ENCODE peak calls at places on chromosome 1, in seven cellular contexts. One of them, this sample, is unnamed.

GRCh38 chr1:204520834-204521709 is 4.9 kb downstream of the MDM4 start:
- DNase-seq in AG20443: peak; percentile 16
- DNase-seq in kidney tubule cell: peak; percentile 87
- DNase-seq in lung microvascular endothelial cell: no peak
- DNase-seq in B cell: peak; percentile 89
- DNase-seq in activated T-cell treated with anti-CD3 and anti-CD28 coated beads for 24 hours: peak; percentile 46
- DNase-seq in T-helper 2 cell: no peak
- DNase-seq in this sample: no peak

GRCh38 chr1:37845781-37846180 is 13.6 kb downstream of the MTF1 start:
- DNase-seq in AG20443: no peak
- DNase-seq in kidney tubule cell: no peak
- DNase-seq in lung microvascular endothelial cell: no peak
- DNase-seq in B cell: no peak
- DNase-seq in activated T-cell treated with anti-CD3 and anti-CD28 coated beads for 24 hours: no peak
- DNase-seq in T-helper 2 cell: no peak
- DNase-seq in this sample: no peak

GRCh38 chr1:11374079-11374747 is 101.2 kb downstream of the UBIAD1 start:
- DNase-seq in AG20443: no peak
- DNase-seq in kidney tubule cell: no peak
- DNase-seq in lung microvascular endothelial cell: no peak
- DNase-seq in B cell: no peak
- DNase-seq in activated T-cell treated with anti-CD3 and anti-CD28 coated beads for 24 hours: no peak
- DNase-seq in T-helper 2 cell: no peak
- DNase-seq in this sample: no peak

GRCh38 chr1:212752256-212752933 is 39.2 kb downstream of the NSL1 start:
- DNase-seq in AG20443: peak; percentile 38
- DNase-seq in kidney tubule cell: peak; percentile 4
- DNase-seq in lung microvascular endothelial cell: peak; percentile 33
- DNase-seq in B cell: no peak
- DNase-seq in activated T-cell treated with anti-CD3 and anti-CD28 coated beads for 24 hours: no peak
- DNase-seq in T-helper 2 cell: no peak
- DNase-seq in this sample: peak; percentile 11

GRCh38 chr1:164753521-164754077 is 194.6 kb downstream of the PBX1 start:
- DNase-seq in AG20443: peak; percentile 30
- DNase-seq in kidney tubule cell: no peak
- DNase-seq in lung microvascular endothelial cell: no peak
- DNase-seq in B cell: no peak
- DNase-seq in activated T-cell treated with anti-CD3 and anti-CD28 coated beads for 24 hours: no peak
- DNase-seq in T-helper 2 cell: no peak
- DNase-seq in this sample: no peak

GRCh38 chr1:2032737-2033136 is 13.6 kb downstream of the GABRD start:
- DNase-seq in AG20443: no peak
- DNase-seq in kidney tubule cell: no peak
- DNase-seq in lung microvascular endothelial cell: no peak
- DNase-seq in B cell: no peak
- DNase-seq in activated T-cell treated with anti-CD3 and anti-CD28 coated beads for 24 hours: no peak
- DNase-seq in T-helper 2 cell: no peak
- DNase-seq in this sample: no peak

GRCh38 chr1:160284220-160284781 is 632 bp downstream of the PEX19 start:
- DNase-seq in AG20443: peak; percentile 74
- DNase-seq in kidney tubule cell: peak; percentile 59
- DNase-seq in lung microvascular endothelial cell: peak; percentile 54
- DNase-seq in B cell: no peak
- DNase-seq in activated T-cell treated with anti-CD3 and anti-CD28 coated beads for 24 hours: no peak
- DNase-seq in T-helper 2 cell: no peak
- DNase-seq in this sample: no peak

GRCh38 chr1:38735651-38736161 is 123.9 kb downstream of the RRAGC start:
- DNase-seq in AG20443: no peak
- DNase-seq in kidney tubule cell: peak; percentile 75
- DNase-seq in lung microvascular endothelial cell: no peak
- DNase-seq in B cell: no peak
- DNase-seq in activated T-cell treated with anti-CD3 and anti-CD28 coated beads for 24 hours: no peak
- DNase-seq in T-helper 2 cell: no peak
- DNase-seq in this sample: peak; percentile 31

GRCh38 chr1:4395676-4396075 is 258.7 kb upstream of the AJAP1 start:
- DNase-seq in AG20443: no peak
- DNase-seq in kidney tubule cell: peak; percentile 88
- DNase-seq in lung microvascular endothelial cell: no peak
- DNase-seq in B cell: no peak
- DNase-seq in activated T-cell treated with anti-CD3 and anti-CD28 coated beads for 24 hours: no peak
- DNase-seq in T-helper 2 cell: no peak
- DNase-seq in this sample: no peak

GRCh38 chr1:170162385-170163226 is 16.8 kb downstream of the NTMT2 start:
- DNase-seq in AG20443: peak; percentile 91
- DNase-seq in kidney tubule cell: peak; percentile 82
- DNase-seq in lung microvascular endothelial cell: no peak
- DNase-seq in B cell: no peak
- DNase-seq in activated T-cell treated with anti-CD3 and anti-CD28 coated beads for 24 hours: no peak
- DNase-seq in T-helper 2 cell: no peak
- DNase-seq in this sample: peak; percentile 92

GRCh38 chr1:28811766-28812668 is at the start of gene OPRD1:
- DNase-seq in AG20443: no peak
- DNase-seq in kidney tubule cell: no peak
- DNase-seq in lung microvascular endothelial cell: peak; percentile 26
- DNase-seq in B cell: no peak
- DNase-seq in activated T-cell treated with anti-CD3 and anti-CD28 coated beads for 24 hours: no peak
- DNase-seq in T-helper 2 cell: no peak
- DNase-seq in this sample: no peak

GRCh38 chr1:67888707-67889106 is 55.4 kb upstream of the GNG12 start:
- DNase-seq in AG20443: peak; percentile 11
- DNase-seq in kidney tubule cell: peak; percentile 73
- DNase-seq in lung microvascular endothelial cell: no peak
- DNase-seq in B cell: no peak
- DNase-seq in activated T-cell treated with anti-CD3 and anti-CD28 coated beads for 24 hours: no peak
- DNase-seq in T-helper 2 cell: no peak
- DNase-seq in this sample: no peak

GRCh38 chr1:11432526-11432925 is 46.4 kb upstream of the DISP3 start:
- DNase-seq in AG20443: no peak
- DNase-seq in kidney tubule cell: no peak
- DNase-seq in lung microvascular endothelial cell: no peak
- DNase-seq in B cell: no peak
- DNase-seq in activated T-cell treated with anti-CD3 and anti-CD28 coated beads for 24 hours: no peak
- DNase-seq in T-helper 2 cell: no peak
- DNase-seq in this sample: no peak

GRCh38 chr1:180623579-180624347 is 8.1 kb upstream of the XPR1 start:
- DNase-seq in AG20443: peak; percentile 44
- DNase-seq in kidney tubule cell: peak; percentile 38
- DNase-seq in lung microvascular endothelial cell: peak; percentile 14
- DNase-seq in B cell: no peak
- DNase-seq in activated T-cell treated with anti-CD3 and anti-CD28 coated beads for 24 hours: no peak
- DNase-seq in T-helper 2 cell: no peak
- DNase-seq in this sample: no peak

GRCh38 chr1:204659061-204659460 is 26.5 kb downstream of the LRRN2 start:
- DNase-seq in AG20443: no peak
- DNase-seq in kidney tubule cell: peak; percentile 34
- DNase-seq in lung microvascular endothelial cell: no peak
- DNase-seq in B cell: no peak
- DNase-seq in activated T-cell treated with anti-CD3 and anti-CD28 coated beads for 24 hours: no peak
- DNase-seq in T-helper 2 cell: no peak
- DNase-seq in this sample: no peak

This sample was measured in AG09309.